ENCODE peak calls at places on chromosomes 3 and 15, in eight cellular contexts. S is CD8-positive, alpha-beta memory T cell; U is HCT116; D is naive thymus-derived CD4-positive, alpha-beta T cell; R is pancreas; E is endodermal cell; M is CD4-positive, alpha-beta T cell; X is neuronal stem cell. P is an unnamed sample. For H3K9me3, the result is how much of the 10 kb centered on the place peaks cover.

GRCh38 chr3:69084326-69084667 is 440 bp upstream of the ARL6IP5 start:
- DNase-seq in S (no peak), U (no peak), D (no peak), R (no peak), E (no peak), M (no peak), X (no peak), P (no peak)

GRCh38 chr3:24270204-24270671 is 224.4 kb downstream of the THRB start:
- DNase-seq in S (no peak), U (no peak), D (no peak), R (no peak), E (no peak), M (no peak), X (peak), P (no peak)

GRCh38 chr3:12483364-12483763 is 916 bp upstream of the TSEN2 start:
- DNase-seq in S (no peak), U (no peak), D (no peak), R (no peak), E (no peak), M (no peak), X (no peak), P (no peak)

GRCh38 chr3:65888980-65889706 is 149.6 kb downstream of the MAGI1 start:
- DNase-seq in S (no peak), U (peak), D (no peak), R (no peak), E (no peak), M (no peak), X (no peak), P (no peak)

GRCh38 chr3:61627768-61628185 is 66.4 kb downstream of the PTPRG start:
- DNase-seq in S (no peak), U (no peak), D (no peak), R (no peak), E (no peak), M (no peak), X (no peak), P (no peak)

GRCh38 chr3:14147063-14147435 is 22.2 kb downstream of the TMEM43 start:
- DNase-seq in S (no peak), U (no peak), D (no peak), R (no peak), E (peak), M (no peak), X (no peak), P (no peak)

GRCh38 chr3:47016934-47017435 is 37.5 kb downstream of the NBEAL2 start:
- DNase-seq in S (no peak), U (no peak), D (peak), R (no peak), E (no peak), M (no peak), X (no peak), P (no peak)

GRCh38 chr3:126485956-126486884 is 10.5 kb upstream of the ZXDC start:
- DNase-seq in S (no peak), U (no peak), D (no peak), R (no peak), E (no peak), M (no peak), X (no peak), P (no peak)

GRCh38 chr15:92751528-92751927 is 96.0 kb upstream of the FAM174B start:
- DNase-seq in S (no peak), U (no peak), D (no peak), R (no peak), E (no peak), M (no peak), X (no peak), P (no peak)

DNA sequence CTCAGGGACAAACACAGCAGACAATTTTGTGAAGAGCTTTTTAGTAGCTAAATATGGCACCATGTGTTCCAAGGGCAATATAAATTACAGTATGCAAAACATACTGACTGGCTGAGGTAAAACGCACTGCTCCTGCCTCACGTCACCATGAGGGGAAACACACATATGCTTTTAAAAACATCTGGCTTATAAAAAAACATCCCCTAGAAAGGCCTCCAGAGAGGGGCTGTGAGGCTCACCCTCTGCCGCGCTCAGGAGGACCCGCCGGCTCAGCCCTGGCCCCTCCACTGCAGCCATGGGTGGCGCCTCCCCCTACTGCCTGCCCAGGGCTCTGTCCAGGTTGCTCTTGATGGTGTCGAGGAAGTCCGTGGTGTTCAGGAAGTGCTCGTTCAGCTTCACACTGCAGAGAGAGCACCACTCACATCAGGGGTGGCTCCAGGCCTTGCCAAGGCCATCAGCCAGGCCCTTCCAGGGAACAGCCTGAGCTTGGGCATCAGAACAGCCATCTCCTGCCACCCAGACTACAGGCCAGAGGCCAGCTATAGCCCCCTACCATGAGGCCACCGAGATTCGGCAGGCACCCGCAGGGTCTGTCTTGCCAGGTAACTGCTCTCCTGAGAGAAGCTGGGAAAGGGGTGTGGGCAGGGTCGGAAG is 18.2 kb downstream of the IDH2 start:
- DNase-seq in S (no peak), U (no peak), D (no peak), R (no peak), E (no peak), M (no peak), X (no peak), P (no peak)
- H3K27ac ChIP-seq in S (no peak), U (no peak), D (no peak), R (no peak), E (no peak), M (no peak), X (no peak), P (no peak)

DNA sequence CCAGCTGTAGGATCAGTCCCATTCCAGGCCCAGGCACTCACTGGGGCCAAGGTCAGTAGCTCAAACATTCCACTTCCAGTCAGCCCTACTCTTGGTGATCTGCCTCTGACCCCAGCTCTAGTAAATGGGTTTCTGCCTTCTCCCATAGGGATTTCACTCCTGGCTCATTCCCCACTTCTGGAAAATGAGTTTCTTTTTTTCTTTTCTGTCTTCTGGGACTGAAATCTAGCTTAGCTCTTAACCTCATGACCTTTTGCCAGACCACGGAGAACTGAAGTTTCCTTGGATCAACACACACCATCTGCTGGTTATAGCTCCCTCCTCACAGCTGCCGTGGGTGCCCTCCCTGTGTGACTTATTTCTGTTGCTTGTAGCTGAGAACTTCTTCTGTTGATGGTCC is 21.3 kb downstream of the MME start:
- DNase-seq in S (no peak), U (no peak), D (no peak), R (no peak), E (no peak), M (no peak), X (no peak), P (no peak)
- H3K9me3 ChIP-seq in S (under half), U (under half), D (under half), R (under half), E (under half), M (under half), X (under half), P (under half)

DNA sequence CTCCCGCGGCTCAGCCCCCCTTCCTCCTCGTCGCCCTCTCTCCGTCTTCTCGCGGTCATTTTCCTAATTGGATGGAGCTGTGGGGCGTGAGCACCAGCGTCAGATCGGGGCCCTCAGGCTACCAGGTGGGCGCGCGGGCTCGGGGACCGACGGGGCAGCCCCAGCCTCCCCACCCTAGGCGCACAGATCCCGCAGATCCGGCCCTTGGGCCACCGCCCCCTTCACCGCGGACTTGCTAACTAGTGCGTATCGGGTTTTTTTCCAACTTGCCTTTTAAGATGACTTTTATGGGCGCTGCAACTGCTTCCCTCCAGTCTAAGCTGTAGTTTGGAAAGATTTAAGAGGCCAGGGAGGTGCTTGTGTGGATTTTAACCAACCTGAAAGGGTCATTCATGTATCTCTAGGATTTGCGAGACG is 1.3 kb downstream of the ZNF710 start:
- DNase-seq in S (peak), U (no peak), D (peak), R (peak), E (peak), M (peak), X (no peak), P (peak)
- H3K27ac ChIP-seq in S (peak), U (peak), D (peak), R (peak), E (no peak), M (peak), X (peak), P (peak)

GRCh38 chr15:87227846-87228245 is 1028.7 kb downstream of the NTRK3 start:
- DNase-seq in S (no peak), U (no peak), D (no peak), R (no peak), E (no peak), M (no peak), X (no peak), P (no peak)
- H3K9me3 ChIP-seq in S (under half), U (under half), D (under half), R (under half), E (under half), M (under half), X (under half), P (under half)

GRCh38 chr3:146142757-146143156 is 18.2 kb downstream of the PLOD2 start:
- DNase-seq in S (no peak), U (no peak), D (no peak), R (no peak), E (no peak), M (no peak), X (no peak), P (no peak)
- H3K27ac ChIP-seq in S (no peak), U (no peak), D (no peak), R (no peak), E (no peak), M (no peak), X (no peak), P (no peak)

GRCh38 chr15:43361313-43361903 is 9.4 kb downstream of the ZSCAN29 start:
- DNase-seq in S (no peak), U (no peak), D (no peak), R (no peak), E (no peak), M (no peak), X (no peak), P (no peak)
- H3K9me3 ChIP-seq in S (half or more), U (under half), D (half or more), R (under half), E (half or more), M (half or more), X (under half), P (under half)

P was measured in CD4-positive, alpha-beta memory T cell.